ENCODE peak calls at places on chromosomes 16 and 17, in ten cellular contexts. O is neural progenitor cell, D is lower leg skin, W is HFFc6, G is right lobe of liver, F is AG04449, L is fibroblast of pulmonary artery, C is colonic mucosa, V is Calu3, T is AG09319. K is an unnamed sample.

GRCh38 chr16:88298166-88298881 is 84.4 kb upstream of the ZNF469 start:
- DNase-seq in D (peak; percentile 44), O (no peak), V (no peak), L (peak; percentile 61), T (no peak), G (no peak), W (peak; percentile 32), C (no peak), F (no peak), K (no peak)

GRCh38 chr16:56999409-57000270 is 10.3 kb downstream of the NLRC5 start:
- DNase-seq in W (no peak), T (no peak), C (no peak), L (no peak), D (no peak), G (no peak), O (no peak), V (no peak), F (no peak), K (no peak)

GRCh38 chr16:3431779-3432219 is 11.5 kb downstream of the ZNF597 start:
- DNase-seq in F (no peak), V (no peak), T (no peak), C (peak; percentile 55), L (peak; percentile 22), O (no peak), D (no peak), G (peak; percentile 34), W (no peak), K (no peak)

GRCh38 chr17:51164911-51165679 is 1.1 kb upstream of the NME2 start:
- DNase-seq in G (no peak), V (peak; percentile 63), C (no peak), D (no peak), W (no peak), T (no peak), O (peak; percentile 50), L (no peak), F (no peak), K (no peak)

GRCh38 chr17:37490638-37491614 is 1.2 kb downstream of the DUSP14 start:
- DNase-seq in D (peak; percentile 58), C (peak; percentile 29), T (no peak), V (peak; percentile 92), G (no peak), L (peak; percentile 88), W (peak; percentile 84), F (no peak), O (peak; percentile 70), K (peak; percentile 87)

GRCh38 chr17:49249292-49249794 is 18.8 kb upstream of the PHOSPHO1 start:
- DNase-seq in V (peak; percentile 70), C (no peak), O (no peak), F (no peak), T (no peak), W (no peak), D (no peak), G (peak; percentile 40), L (peak; percentile 41), K (no peak)

GRCh38 chr17:71084219-71084618 is 914.9 kb downstream of the KCNJ2 start:
- DNase-seq in C (peak; percentile 51), T (no peak), W (peak; percentile 17), D (no peak), V (peak; percentile 67), F (no peak), L (peak; percentile 69), G (peak; percentile 20), O (peak; percentile 71), K (peak; percentile 27)

GRCh38 chr16:63652091-63652490 is 1469.8 kb downstream of the CDH11 start:
- DNase-seq in V (no peak), D (no peak), L (no peak), G (no peak), O (peak; percentile 7), F (no peak), T (no peak), W (no peak), C (no peak), K (no peak)

GRCh38 chr16:55411231-55411630 is 67.8 kb upstream of the MMP2 start:
- DNase-seq in C (no peak), D (no peak), V (no peak), F (no peak), L (no peak), O (peak; percentile 13), W (no peak), T (no peak), G (no peak), K (no peak)

GRCh38 chr16:35295856-35296255 is 1836.4 kb downstream of the TP53TG3F start:
- DNase-seq in O (no peak), T (no peak), G (no peak), F (no peak), W (no peak), L (no peak), D (no peak), V (no peak), C (no peak), K (no peak)

GRCh38 chr17:8222380-8222629 is 11.9 kb upstream of the AURKB start:
- DNase-seq in O (peak; percentile 86), D (no peak), F (no peak), L (no peak), C (no peak), T (no peak), G (no peak), V (no peak), W (no peak), K (no peak)

GRCh38 chr16:21157632-21158031 is 842 bp upstream of the LDAF1 start:
- DNase-seq in W (no peak), F (no peak), T (no peak), G (no peak), V (no peak), D (no peak), O (no peak), C (peak; percentile 26), L (no peak), K (no peak)

GRCh38 chr17:2137342-2138098 is 82.6 kb downstream of the HIC1 start:
- DNase-seq in D (no peak), W (peak; percentile 81), V (no peak), O (peak; percentile 84), G (no peak), T (no peak), C (no peak), F (no peak), L (peak; percentile 71), K (no peak)

GRCh38 chr17:37828313-37829124 is 83.7 kb upstream of the HNF1B start:
- DNase-seq in D (no peak), L (peak; percentile 13), C (no peak), O (no peak), G (no peak), F (no peak), V (no peak), W (no peak), T (no peak), K (no peak)

GRCh38 chr17:888998-889401 is 90.6 kb downstream of the NXN start:
- DNase-seq in T (no peak), C (no peak), L (no peak), D (no peak), O (no peak), W (no peak), F (no peak), V (no peak), G (no peak), K (no peak)

GRCh38 chr16:21283521-21284289 is 5.6 kb upstream of the CRYM start:
- DNase-seq in D (no peak), F (no peak), T (no peak), W (no peak), L (peak; percentile 29), G (peak; percentile 51), O (peak; percentile 90), V (peak; percentile 65), C (peak; percentile 66), K (no peak)

GRCh38 chr17:4485676-4486646 is 12.7 kb upstream of the SPNS2 start:
- DNase-seq in C (no peak), T (no peak), L (no peak), F (no peak), D (no peak), W (no peak), V (no peak), G (peak; percentile 46), O (no peak), K (no peak)

GRCh38 chr16:88506723-88507122 is 53.6 kb downstream of the ZFPM1 start:
- DNase-seq in G (no peak), L (no peak), V (no peak), W (no peak), C (no peak), O (no peak), F (no peak), T (no peak), D (no peak), K (no peak)

GRCh38 chr17:42409467-42410351 is 13.3 kb downstream of the CAVIN1 start:
- DNase-seq in T (peak; percentile 75), C (no peak), W (peak; percentile 84), O (no peak), L (peak; percentile 95), F (no peak), V (peak; percentile 65), G (no peak), D (peak; percentile 89), K (peak; percentile 70)

GRCh38 chr16:72657791-72658190 is 390.1 kb downstream of the ZFHX3 start:
- DNase-seq in O (no peak), F (no peak), T (no peak), L (no peak), D (no peak), V (no peak), W (no peak), G (no peak), C (no peak), K (no peak)
- TF ChIP-seq CTCF in O (no peak), F (no peak), T (no peak), L (no peak), D (no peak), V (no peak), W (no peak), G (no peak), C (no peak), K (no peak)

GRCh38 chr17:55750750-55751641 is at the start of gene PCTP:
- DNase-seq in L (peak; percentile 93), W (peak; percentile 94), V (peak; percentile 94), C (peak; percentile 97), F (no peak), G (peak; percentile 96), T (peak; percentile 82), D (peak; percentile 94), O (peak; percentile 96), K (peak; percentile 44)
- TF ChIP-seq CTCF in L (peak; percentile 41), W (peak; percentile 74), V (no peak), C (peak; percentile 28), F (peak; percentile 70), G (peak; percentile 36), T (peak; percentile 43), D (no peak), O (peak; percentile 52), K (peak; percentile 27)

GRCh38 chr16:75238853-75239371 is 12.5 kb downstream of the BCAR1 start:
- DNase-seq in O (no peak), V (no peak), G (no peak), T (no peak), L (no peak), C (no peak), D (no peak), W (peak; percentile 63), F (no peak), K (no peak)
- TF ChIP-seq CTCF in O (no peak), V (no peak), G (no peak), T (peak; percentile 15), L (peak; percentile 20), C (no peak), D (no peak), W (peak; percentile 67), F (peak; percentile 11), K (peak; percentile 15)

DNA sequence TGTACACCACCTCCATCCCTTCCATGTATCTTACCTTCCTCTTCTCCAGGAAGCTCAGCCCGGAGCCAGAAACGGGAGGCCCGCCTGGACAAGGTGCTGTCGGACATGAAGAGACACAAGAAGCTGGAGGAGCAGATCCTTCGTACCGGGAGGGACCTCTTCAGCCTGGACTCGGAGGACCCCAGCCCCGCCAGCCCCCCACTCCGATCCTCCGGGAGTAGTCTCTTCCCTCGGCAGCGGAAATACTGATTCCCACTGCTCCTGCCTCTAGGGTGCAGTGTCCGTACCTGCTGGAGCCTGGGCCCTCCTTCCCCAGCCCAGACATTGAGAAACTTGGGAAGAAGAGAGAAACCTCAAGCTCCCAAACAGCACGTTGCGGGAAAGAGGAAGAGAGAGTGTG is 756 bp upstream of the MVP start:
- DNase-seq in G (no peak), V (no peak), W (no peak), C (peak; percentile 70), T (no peak), O (no peak), L (no peak), D (no peak), F (no peak), K (no peak)
- TF ChIP-seq CTCF in G (no peak), V (no peak), W (peak; percentile 36), C (peak; percentile 36), T (no peak), O (peak; percentile 4), L (no peak), D (no peak), F (no peak), K (peak; percentile 29)